ENCODE peak calls at places on chromosomes 1 and 21, in seven cellular contexts. Y, B, S, M, O, E and W are unnamed samples.

GRCh38 chr1:24683713-24684162 is 40.6 kb downstream of the SRRM1 start:
- DNase-seq in B (no peak), E (peak; percentile 95), S (no peak), O (peak; percentile 94), M (no peak), Y (peak; percentile 98), W (peak; percentile 41)

GRCh38 chr1:17743925-17744324 is 11.2 kb upstream of the ACTL8 start:
- DNase-seq in O (no peak), B (no peak), S (no peak), Y (no peak), E (no peak), M (no peak), W (no peak)

GRCh38 chr1:246210751-246211150 is 296.3 kb downstream of the SMYD3 start:
- DNase-seq in B (no peak), S (no peak), E (no peak), Y (no peak), O (peak; percentile 1), M (no peak), W (peak; percentile 78)

GRCh38 chr21:46298083-46298412 is 11.9 kb downstream of the YBEY start:
- DNase-seq in O (no peak), E (no peak), Y (no peak), B (no peak), M (no peak), S (no peak), W (no peak)

GRCh38 chr1:9685833-9686232 is 34.3 kb downstream of the PIK3CD start:
- DNase-seq in Y (no peak), E (peak; percentile 56), M (no peak), S (no peak), O (peak; percentile 23), B (no peak), W (no peak)

GRCh38 chr21:42063578-42064521 is 7.3 kb upstream of the UMODL1 start:
- DNase-seq in S (no peak), M (no peak), B (no peak), O (no peak), Y (no peak), E (no peak), W (no peak)

GRCh38 chr1:58815680-58816071 is 31.8 kb upstream of the JUN start:
- DNase-seq in B (peak; percentile 47), E (peak; percentile 70), S (no peak), Y (no peak), M (no peak), O (peak; percentile 66), W (peak; percentile 68)

GRCh38 chr1:207840380-207840779 is 70.5 kb downstream of the CD34 start:
- DNase-seq in S (no peak), Y (no peak), E (no peak), M (no peak), B (no peak), O (no peak), W (no peak)

GRCh38 chr1:242431786-242432185 is 92.7 kb downstream of the PLD5 start:
- DNase-seq in Y (no peak), E (no peak), B (no peak), S (no peak), M (no peak), O (no peak), W (no peak)

GRCh38 chr1:183165456-183165855 is 20.6 kb upstream of the LAMC2 start:
- DNase-seq in O (no peak), M (no peak), E (no peak), S (no peak), Y (no peak), B (no peak), W (peak; percentile 66)

GRCh38 chr21:42348762-42349161 is 2.0 kb downstream of the TFF2 start:
- DNase-seq in O (no peak), S (no peak), Y (no peak), B (no peak), M (no peak), E (no peak), W (no peak)

GRCh38 chr21:41642399-41642798 is 124.5 kb downstream of the RIPK4 start:
- DNase-seq in E (no peak), Y (peak; percentile 43), B (no peak), M (no peak), S (no peak), O (no peak), W (no peak)

GRCh38 chr1:227939791-227940771 is 7.7 kb downstream of the WNT9A start:
- DNase-seq in Y (no peak), O (no peak), M (no peak), S (no peak), E (no peak), B (no peak), W (no peak)

GRCh38 chr21:29320021-29320420 is 21.3 kb downstream of the BACH1 start:
- DNase-seq in M (no peak), E (no peak), Y (no peak), O (no peak), S (no peak), B (no peak), W (no peak)
- H4K8ac ChIP-seq in M (peak overlapping the region; percentile 94), E (no peak overlapping the region), Y (no peak overlapping the region), O (no peak overlapping the region), S (no peak overlapping the region), B (no peak overlapping the region), W (no peak overlapping the region)

GRCh38 chr1:94612081-94612480 is 70.5 kb upstream of the F3 start:
- DNase-seq in Y (no peak), B (no peak), M (no peak), E (no peak), S (no peak), O (no peak), W (no peak)

GRCh38 chr1:94608142-94608851 is 66.7 kb upstream of the F3 start:
- DNase-seq in S (no peak), M (no peak), B (no peak), O (no peak), E (no peak), Y (no peak), W (no peak)

GRCh38 chr1:94608852-94609570 is 67.5 kb upstream of the F3 start:
- DNase-seq in Y (peak; percentile 85), S (no peak), M (no peak), E (no peak), B (no peak), O (peak; percentile 92), W (no peak)

GRCh38 chr1:94607398-94607797 is 65.8 kb upstream of the F3 start:
- DNase-seq in B (no peak), Y (no peak), S (no peak), O (no peak), E (peak; percentile 77), M (no peak), W (no peak)

DNA sequence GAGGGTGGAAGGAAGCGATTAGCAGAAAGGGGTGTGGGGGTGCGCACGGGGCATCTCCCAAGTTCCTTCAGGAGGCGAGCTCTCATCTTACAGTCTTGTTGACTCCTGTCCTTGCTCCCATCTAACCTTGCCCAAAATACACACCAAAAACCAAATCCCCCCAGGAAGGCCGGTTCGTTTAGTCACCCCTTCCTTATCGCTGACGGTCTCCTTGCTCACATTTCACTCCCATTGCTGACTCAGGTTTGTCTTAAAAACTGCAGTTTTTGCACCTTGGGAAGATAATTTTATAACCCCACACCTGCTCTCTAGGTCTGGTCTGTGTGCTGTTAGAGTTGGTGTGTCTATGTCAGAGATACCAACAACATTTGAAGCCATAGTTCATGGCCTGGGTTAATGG is 68.1 kb upstream of the F3 start:
- DNase-seq in M (no peak), S (no peak), E (no peak), B (no peak), O (no peak), Y (no peak), W (no peak)
- H4K8ac ChIP-seq in M (no peak overlapping the region), S (no peak overlapping the region), E (no peak overlapping the region), B (no peak overlapping the region), O (peak overlapping the region; percentile 59), Y (peak overlapping the region; percentile 67), W (no peak overlapping the region)

DNA sequence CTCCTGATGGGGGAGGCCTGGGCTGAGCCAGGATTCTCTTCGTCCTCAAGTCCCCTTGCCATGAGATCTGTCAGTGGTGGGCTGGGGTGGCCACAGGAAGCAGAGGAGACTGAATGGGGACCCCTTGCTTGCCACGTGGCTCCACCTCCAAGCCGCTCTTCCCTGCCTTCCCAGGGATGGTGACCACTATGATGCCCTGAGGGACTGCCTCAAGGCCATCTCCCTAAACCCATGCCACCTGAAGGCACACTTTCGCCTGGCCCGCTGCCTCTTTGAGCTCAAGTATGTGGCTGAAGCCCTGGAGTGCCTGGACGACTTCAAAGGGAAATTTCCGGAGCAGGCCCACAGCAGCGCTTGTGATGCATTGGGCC is 20.9 kb upstream of the TMEM222 start:
- DNase-seq in S (no peak), E (peak; percentile 34), Y (no peak), O (no peak), M (no peak), B (no peak), W (no peak)
- H4K8ac ChIP-seq in S (peak overlapping the region; percentile 30), E (no peak overlapping the region), Y (peak overlapping the region; percentile 91), O (peak overlapping the region; percentile 86), M (no peak overlapping the region), B (no peak overlapping the region), W (no peak overlapping the region)

GRCh38 chr1:93738926-93739325 is 57.3 kb upstream of the BCAR3 start:
- DNase-seq in S (no peak), Y (no peak), B (no peak), M (no peak), E (peak; percentile 76), O (no peak), W (no peak)
- H4K8ac ChIP-seq in S (no peak overlapping the region), Y (peak overlapping the region; percentile 93), B (no peak overlapping the region), M (no peak overlapping the region), E (no peak overlapping the region), O (no peak overlapping the region), W (no peak overlapping the region)

DNA sequence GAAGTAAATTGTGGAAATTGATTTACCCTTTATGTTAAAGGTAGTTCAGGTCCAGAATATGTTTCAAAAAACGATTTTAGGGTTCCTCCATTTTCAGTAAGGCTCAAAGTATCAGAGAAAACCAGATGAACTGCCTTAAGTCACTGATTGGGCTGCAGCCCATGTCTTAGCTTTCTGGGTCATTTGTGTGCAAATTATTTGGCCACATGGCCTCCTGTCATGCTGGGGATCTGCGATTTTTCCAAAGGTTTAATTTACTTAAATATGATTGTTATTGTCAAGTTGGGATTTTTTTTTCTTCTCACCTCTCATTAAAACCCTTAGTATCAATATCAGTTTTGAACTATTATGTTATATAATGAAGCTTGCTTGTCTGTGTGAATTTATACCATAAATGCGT is 135.9 kb upstream of the DPYD start:
- DNase-seq in Y (no peak), B (no peak), O (no peak), E (no peak), S (no peak), M (no peak), W (no peak)
- H4K8ac ChIP-seq in Y (no peak overlapping the region), B (no peak overlapping the region), O (no peak overlapping the region), E (no peak overlapping the region), S (no peak overlapping the region), M (no peak overlapping the region), W (no peak overlapping the region)

DNA sequence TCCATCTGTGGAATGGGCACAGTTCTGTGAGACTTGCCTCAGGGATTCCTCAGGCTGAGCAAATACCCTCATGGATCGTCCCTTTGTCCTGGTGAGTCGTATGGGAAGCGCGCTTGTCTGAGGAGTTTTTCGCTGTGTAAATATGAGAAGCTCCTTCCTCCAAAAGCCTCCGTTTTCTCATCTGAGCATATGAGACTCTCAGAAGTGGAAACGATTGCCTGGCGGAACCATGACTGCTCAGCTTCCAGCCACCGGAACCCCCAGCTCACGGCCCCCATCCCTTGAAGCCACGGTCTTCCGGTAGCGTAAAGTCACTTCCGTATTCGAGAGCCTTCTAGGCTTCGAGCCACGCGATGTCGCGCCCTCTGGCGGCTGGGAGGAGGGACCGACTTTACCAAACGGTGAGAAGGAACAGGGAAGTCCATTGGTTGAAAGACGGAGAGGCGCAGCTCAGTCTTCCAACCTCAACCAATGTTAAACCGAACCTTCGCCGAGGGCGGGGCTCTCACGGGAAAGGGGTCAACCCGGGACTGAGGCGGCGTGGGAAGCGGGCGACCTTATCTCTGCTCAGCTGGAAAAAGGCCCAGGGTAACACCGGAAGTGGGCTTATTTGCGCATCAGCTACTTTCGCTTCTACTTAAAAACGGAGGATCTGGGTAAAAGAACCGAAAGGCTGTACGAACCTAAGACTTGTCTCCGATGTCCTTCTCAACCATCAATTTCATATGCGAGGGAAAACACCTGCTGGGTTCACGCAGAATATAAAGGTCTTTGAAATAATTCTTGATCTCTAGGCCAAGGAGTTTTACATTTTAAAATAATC is 46.3 kb downstream of the AZIN2 start:
- DNase-seq in E (peak; percentile 100), B (peak; percentile 98), M (peak; percentile 94), Y (peak; percentile 100), O (peak; percentile 98), S (peak; percentile 92), W (peak; percentile 100)
- H4K8ac ChIP-seq in E (peak overlapping the region; percentile 71), B (no peak overlapping the region), M (no peak overlapping the region), Y (peak overlapping the region; percentile 98), O (peak overlapping the region; percentile 98), S (no peak overlapping the region), W (peak overlapping the region; percentile 99)